ENCODE peak calls at places on chromosome 1, in eight cellular contexts. C is tibial nerve, R is HCT116, K is adrenal gland, I is upper lobe of left lung, Y is A549, E is thyroid gland, N is stomach. W is an unnamed sample.

GRCh38 chr1:9321480-9321849 is 28.8 kb downstream of the SPSB1 start:
- DNase-seq in C (no peak), R (no peak), K (peak), I (no peak), Y (no peak), E (peak), N (no peak), W (no peak)

GRCh38 chr1:18722270-18722669 is 91.6 kb downstream of the PAX7 start:
- DNase-seq in C (no peak), R (no peak), K (no peak), I (no peak), Y (no peak), E (no peak), N (no peak), W (no peak)

GRCh38 chr1:173213665-173214064 is 6.5 kb upstream of the TNFSF4 start:
- DNase-seq in C (no peak), R (no peak), K (no peak), I (no peak), Y (no peak), E (no peak), N (no peak), W (no peak)

GRCh38 chr1:216076751-216077150 is 346.5 kb downstream of the USH2A start:
- DNase-seq in C (no peak), R (no peak), K (no peak), I (no peak), Y (no peak), E (no peak), N (no peak), W (no peak)

GRCh38 chr1:8419861-8420260 is 101.9 kb downstream of the SLC45A1 start:
- DNase-seq in C (no peak), R (no peak), K (no peak), I (no peak), Y (no peak), E (no peak), N (no peak), W (no peak)

GRCh38 chr1:23627065-23627464 is 64.5 kb upstream of the RPL11 start:
- DNase-seq in C (no peak), R (no peak), K (no peak), I (peak), Y (no peak), E (peak), N (peak), W (no peak)

GRCh38 chr1:40396420-40396819 is 22.9 kb downstream of the SMAP2 start:
- DNase-seq in C (no peak), R (no peak), K (no peak), I (no peak), Y (no peak), E (no peak), N (no peak), W (no peak)

GRCh38 chr1:10727703-10728348 is 68.6 kb downstream of the CASZ1 start:
- DNase-seq in C (no peak), R (no peak), K (no peak), I (no peak), Y (no peak), E (peak), N (peak), W (no peak)

GRCh38 chr1:92411511-92411910 is 75.2 kb downstream of the GFI1 start:
- DNase-seq in C (no peak), R (no peak), K (no peak), I (no peak), Y (no peak), E (no peak), N (no peak), W (no peak)
- H3K4me3 ChIP-seq in C (no peak), R (no peak), K (no peak), I (no peak), Y (no peak), E (no peak), N (no peak), W (no peak)

GRCh38 chr1:160101717-160102522 is 3.5 kb upstream of the IGSF8 start:
- DNase-seq in C (no peak), R (no peak), K (no peak), I (no peak), Y (no peak), E (no peak), N (no peak), W (no peak)

GRCh38 chr1:160098852-160099647 is 631 bp upstream of the IGSF8 start:
- DNase-seq in C (peak), R (peak), K (peak), I (peak), Y (peak), E (peak), N (peak), W (peak)

GRCh38 chr1:160099716-160100375 is 1.4 kb upstream of the IGSF8 start:
- DNase-seq in C (no peak), R (no peak), K (no peak), I (no peak), Y (no peak), E (no peak), N (no peak), W (no peak)

GRCh38 chr1:160103658-160104519 is 5.5 kb upstream of the IGSF8 start:
- DNase-seq in C (no peak), R (no peak), K (no peak), I (no peak), Y (no peak), E (peak), N (no peak), W (no peak)

GRCh38 chr1:160101037-160101716 is 2.8 kb upstream of the IGSF8 start:
- DNase-seq in C (peak), R (peak), K (peak), I (peak), Y (peak), E (peak), N (peak), W (peak)
- TF ChIP-seq POLR2A in C (no peak), R (no peak), K (peak), I (no peak), Y (no peak), E (peak), N (no peak), W (no peak)

GRCh38 chr1:92031281-92032110 is 1.7 kb downstream of the EPHX4 start:
- DNase-seq in C (no peak), R (no peak), K (no peak), I (no peak), Y (no peak), E (no peak), N (no peak), W (no peak)

GRCh38 chr1:92040971-92041370 is 11.2 kb downstream of the EPHX4 start:
- DNase-seq in C (no peak), R (no peak), K (no peak), I (no peak), Y (no peak), E (no peak), N (no peak), W (no peak)

GRCh38 chr1:92038695-92039346 is 9.0 kb downstream of the EPHX4 start:
- DNase-seq in C (no peak), R (no peak), K (no peak), I (no peak), Y (no peak), E (no peak), N (no peak), W (no peak)

DNA sequence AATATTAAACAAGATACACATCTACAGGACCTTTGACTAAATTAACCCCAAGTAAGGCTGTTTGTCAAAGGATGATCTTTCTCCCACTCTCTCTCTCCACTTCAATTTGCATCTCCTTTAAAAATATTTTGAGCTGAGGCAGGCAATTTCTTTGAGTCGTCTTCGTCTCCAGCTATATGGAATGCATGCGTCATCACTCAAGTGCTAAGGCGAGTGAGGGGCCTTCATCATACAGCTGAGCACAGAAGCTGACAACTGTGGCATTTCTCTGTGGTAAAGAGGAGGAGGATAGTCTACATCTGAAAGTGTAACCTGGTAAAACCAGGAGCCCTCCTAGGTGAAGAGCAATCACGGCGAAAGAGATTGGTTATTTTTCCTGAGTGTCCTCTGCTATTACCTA is 7.6 kb downstream of the EPHX4 start:
- DNase-seq in C (no peak), R (no peak), K (no peak), I (no peak), Y (no peak), E (no peak), N (no peak), W (no peak)
- H3K4me3 ChIP-seq in C (no peak), R (no peak), K (no peak), I (no peak), Y (no peak), E (no peak), N (no peak), W (no peak)

GRCh38 chr1:56025942-56026341 is 553.4 kb downstream of the PLPP3 start:
- DNase-seq in C (no peak), R (no peak), K (no peak), I (no peak), Y (no peak), E (no peak), N (no peak), W (no peak)
- TF ChIP-seq POLR2A in C (no peak), R (no peak), K (no peak), I (no peak), Y (no peak), E (no peak), N (no peak), W (no peak)

DNA sequence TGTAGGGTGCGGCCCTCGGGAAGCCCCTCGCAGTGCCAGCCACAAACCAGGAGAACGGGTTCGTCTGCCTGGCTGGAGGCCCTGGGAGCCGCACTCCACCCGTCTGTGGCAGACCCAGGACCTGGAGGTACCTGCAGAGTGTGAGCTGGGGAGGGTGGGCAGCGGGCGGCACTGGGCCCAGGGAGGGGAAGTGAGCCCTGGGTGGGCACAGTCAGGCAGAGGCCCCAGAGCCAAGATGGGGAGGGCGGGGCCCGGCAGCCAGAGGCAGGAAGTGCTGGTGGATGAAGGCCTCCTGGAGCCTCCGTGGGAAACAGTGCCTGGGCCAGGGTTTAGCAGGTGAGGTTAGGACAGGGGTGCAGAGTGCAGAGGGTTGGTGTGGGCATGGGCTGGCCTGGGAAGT is 4.0 kb upstream of the PEX10 start:
- DNase-seq in C (no peak), R (no peak), K (no peak), I (no peak), Y (no peak), E (peak), N (peak), W (no peak)
- H3K4me3 ChIP-seq in C (no peak), R (no peak), K (no peak), I (peak), Y (no peak), E (no peak), N (peak), W (peak)

W was measured in suprapubic skin.